ENCODE peak calls at places on chromosomes 16 and 17, in five cellular contexts. One of them, this sample, is unnamed.

GRCh38 chr16:4687946-4688673 is 5.3 kb upstream of the NUDT16L1 start:
- DNase-seq in tibial artery: no peak
- DNase-seq in lung: no peak
- DNase-seq in heart left ventricle: peak
- DNase-seq in left lung: peak
- DNase-seq in this sample: no peak

GRCh38 chr17:45962221-45962972 is 36.7 kb upstream of the STH start:
- DNase-seq in lung: no peak
- DNase-seq in heart left ventricle: no peak
- DNase-seq in left lung: no peak
- DNase-seq in tibial artery: no peak
- DNase-seq in this sample: no peak

GRCh38 chr17:75996665-75997590 is 3.7 kb upstream of the CDK3 start:
- DNase-seq in left lung: peak
- DNase-seq in tibial artery: peak
- DNase-seq in lung: no peak
- DNase-seq in heart left ventricle: no peak
- DNase-seq in this sample: no peak

GRCh38 chr17:52124993-52125392 is 33.5 kb downstream of the CA10 start:
- DNase-seq in tibial artery: no peak
- DNase-seq in lung: no peak
- DNase-seq in left lung: no peak
- DNase-seq in heart left ventricle: no peak
- DNase-seq in this sample: no peak

GRCh38 chr16:89484923-89485679 is 5.3 kb downstream of the ANKRD11 start:
- DNase-seq in tibial artery: no peak
- DNase-seq in heart left ventricle: no peak
- DNase-seq in left lung: no peak
- DNase-seq in lung: no peak
- DNase-seq in this sample: no peak

GRCh38 chr16:50619702-50620491 is 61.2 kb downstream of the SNX20 start:
- DNase-seq in lung: no peak
- DNase-seq in heart left ventricle: no peak
- DNase-seq in tibial artery: no peak
- DNase-seq in left lung: no peak
- DNase-seq in this sample: no peak

GRCh38 chr16:84286568-84287220 is 8.0 kb upstream of the WFDC1 start:
- DNase-seq in left lung: no peak
- DNase-seq in heart left ventricle: peak
- DNase-seq in tibial artery: peak
- DNase-seq in lung: peak
- DNase-seq in this sample: no peak

GRCh38 chr16:85924675-85925074 is 25.7 kb downstream of the IRF8 start:
- DNase-seq in heart left ventricle: no peak
- DNase-seq in left lung: no peak
- DNase-seq in tibial artery: no peak
- DNase-seq in lung: no peak
- DNase-seq in this sample: no peak

GRCh38 chr17:44235583-44235936 is 16.1 kb upstream of the UBTF start:
- DNase-seq in lung: no peak
- DNase-seq in tibial artery: no peak
- DNase-seq in left lung: no peak
- DNase-seq in heart left ventricle: no peak
- DNase-seq in this sample: no peak

GRCh38 chr16:50083996-50084395 is 18.2 kb downstream of the HEATR3 start:
- DNase-seq in heart left ventricle: no peak
- DNase-seq in tibial artery: no peak
- DNase-seq in lung: no peak
- DNase-seq in left lung: no peak
- DNase-seq in this sample: no peak

GRCh38 chr17:27324940-27325339 is 31.0 kb downstream of the WSB1 start:
- DNase-seq in tibial artery: no peak
- DNase-seq in heart left ventricle: no peak
- DNase-seq in left lung: no peak
- DNase-seq in lung: no peak
- DNase-seq in this sample: no peak

GRCh38 chr17:74493381-74493833 is 27.0 kb downstream of the CD300A start:
- DNase-seq in tibial artery: peak
- DNase-seq in lung: peak
- DNase-seq in heart left ventricle: peak
- DNase-seq in left lung: peak
- DNase-seq in this sample: peak

GRCh38 chr16:89210904-89211515 is 6.5 kb upstream of the ZNF778 start:
- DNase-seq in lung: no peak
- DNase-seq in tibial artery: no peak
- DNase-seq in heart left ventricle: no peak
- DNase-seq in left lung: no peak
- DNase-seq in this sample: no peak

GRCh38 chr17:82070611-82071010 is 5.0 kb upstream of the DUS1L start:
- DNase-seq in tibial artery: no peak
- DNase-seq in heart left ventricle: no peak
- DNase-seq in left lung: no peak
- DNase-seq in lung: no peak
- DNase-seq in this sample: no peak

GRCh38 chr17:82874011-82874835 is 34.4 kb upstream of the ZNF750 start:
- DNase-seq in left lung: peak
- DNase-seq in tibial artery: no peak
- DNase-seq in lung: peak
- DNase-seq in heart left ventricle: no peak
- DNase-seq in this sample: no peak

GRCh38 chr17:30519707-30520106 is 42.5 kb downstream of the GOSR1 start:
- DNase-seq in tibial artery: no peak
- DNase-seq in heart left ventricle: no peak
- DNase-seq in lung: no peak
- DNase-seq in left lung: no peak
- DNase-seq in this sample: no peak

GRCh38 chr16:3038896-3039295 is 2.2 kb upstream of the BICDL2 start:
- DNase-seq in left lung: no peak
- DNase-seq in lung: no peak
- DNase-seq in tibial artery: no peak
- DNase-seq in heart left ventricle: no peak
- DNase-seq in this sample: no peak

GRCh38 chr17:882827-883585 is 96.6 kb downstream of the NXN start:
- DNase-seq in left lung: no peak
- DNase-seq in lung: no peak
- DNase-seq in tibial artery: peak
- DNase-seq in heart left ventricle: peak
- DNase-seq in this sample: no peak
- H3K27ac ChIP-seq in left lung: peak
- H3K27ac ChIP-seq in lung: peak
- H3K27ac ChIP-seq in tibial artery: peak
- H3K27ac ChIP-seq in heart left ventricle: peak
- H3K27ac ChIP-seq in this sample: no peak

GRCh38 chr16:598823-599739 is 9.2 kb downstream of the RAB40C start:
- DNase-seq in tibial artery: no peak
- DNase-seq in left lung: peak
- DNase-seq in lung: no peak
- DNase-seq in heart left ventricle: peak
- DNase-seq in this sample: no peak

GRCh38 chr16:596736-597060 is 6.8 kb downstream of the RAB40C start:
- DNase-seq in heart left ventricle: no peak
- DNase-seq in left lung: no peak
- DNase-seq in tibial artery: no peak
- DNase-seq in lung: no peak
- DNase-seq in this sample: no peak

GRCh38 chr16:603221-603620 is 13.4 kb downstream of the RAB40C start:
- DNase-seq in lung: no peak
- DNase-seq in heart left ventricle: no peak
- DNase-seq in left lung: no peak
- DNase-seq in tibial artery: no peak
- DNase-seq in this sample: no peak

GRCh38 chr16:595942-596735 is 6.3 kb downstream of the RAB40C start:
- DNase-seq in left lung: peak
- DNase-seq in lung: no peak
- DNase-seq in heart left ventricle: peak
- DNase-seq in tibial artery: no peak
- DNase-seq in this sample: no peak

DNA sequence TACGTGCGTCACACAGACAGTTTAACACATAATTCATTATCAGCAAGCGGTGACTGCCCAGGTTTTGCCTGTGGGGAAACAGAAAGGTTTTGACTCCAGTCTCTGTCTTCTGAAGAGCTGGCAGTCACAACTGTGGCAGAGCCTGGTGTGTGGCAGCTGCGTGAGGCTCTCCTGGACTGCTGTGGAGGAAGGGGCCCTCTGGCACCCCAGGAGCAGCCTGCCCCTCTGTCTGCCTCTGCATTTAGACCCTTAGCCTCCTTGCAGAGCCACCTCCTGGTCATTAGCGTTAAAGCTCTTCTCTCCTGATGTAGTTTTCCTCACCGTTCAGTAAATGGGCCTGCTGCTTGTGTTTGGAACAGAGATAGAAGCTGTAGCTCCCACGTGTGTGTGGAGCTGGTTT is 10.9 kb downstream of the RAB40C start:
- DNase-seq in lung: no peak
- DNase-seq in left lung: no peak
- DNase-seq in heart left ventricle: peak
- DNase-seq in tibial artery: no peak
- DNase-seq in this sample: no peak
- H3K27ac ChIP-seq in lung: no peak
- H3K27ac ChIP-seq in left lung: no peak
- H3K27ac ChIP-seq in heart left ventricle: no peak
- H3K27ac ChIP-seq in tibial artery: no peak
- H3K27ac ChIP-seq in this sample: no peak

GRCh38 chr16:67403976-67404555 is 10.8 kb upstream of the TPPP3 start:
- DNase-seq in lung: no peak
- DNase-seq in heart left ventricle: no peak
- DNase-seq in left lung: no peak
- DNase-seq in tibial artery: no peak
- DNase-seq in this sample: no peak
- H3K27ac ChIP-seq in lung: peak
- H3K27ac ChIP-seq in heart left ventricle: no peak
- H3K27ac ChIP-seq in left lung: peak
- H3K27ac ChIP-seq in tibial artery: no peak
- H3K27ac ChIP-seq in this sample: no peak

GRCh38 chr17:79005063-79005861 is 4.3 kb downstream of the CANT1 start:
- DNase-seq in left lung: no peak
- DNase-seq in lung: peak
- DNase-seq in tibial artery: no peak
- DNase-seq in heart left ventricle: peak
- DNase-seq in this sample: no peak
- H3K27ac ChIP-seq in left lung: peak
- H3K27ac ChIP-seq in lung: peak
- H3K27ac ChIP-seq in tibial artery: no peak
- H3K27ac ChIP-seq in heart left ventricle: no peak
- H3K27ac ChIP-seq in this sample: peak